ENCODE peak calls at places on chromosome 22, in eight cellular contexts. One of them, this sample, is unnamed.

GRCh38 chr22:17476838-17477237 is 86.5 kb upstream of the SLC25A18 start:
- DNase-seq in A549: no peak
- DNase-seq in tibial nerve: no peak
- DNase-seq in body of pancreas: no peak
- DNase-seq in left lung: no peak
- DNase-seq in H1: no peak
- DNase-seq in brain microvascular endothelial cell: no peak
- DNase-seq in osteoblast: no peak
- DNase-seq in this sample: no peak

GRCh38 chr22:19080853-19081252 is 41.4 kb downstream of the DGCR2 start:
- DNase-seq in A549: no peak
- DNase-seq in tibial nerve: no peak
- DNase-seq in body of pancreas: no peak
- DNase-seq in left lung: no peak
- DNase-seq in H1: no peak
- DNase-seq in brain microvascular endothelial cell: no peak
- DNase-seq in osteoblast: no peak
- DNase-seq in this sample: no peak

GRCh38 chr22:19724927-19725661 is 1.8 kb downstream of the GP1BB start:
- DNase-seq in A549: no peak
- DNase-seq in tibial nerve: no peak
- DNase-seq in body of pancreas: no peak
- DNase-seq in left lung: no peak
- DNase-seq in H1: no peak
- DNase-seq in brain microvascular endothelial cell: no peak
- DNase-seq in osteoblast: no peak
- DNase-seq in this sample: no peak

GRCh38 chr22:34950480-34950879 is 115.5 kb upstream of the ISX start:
- DNase-seq in A549: no peak
- DNase-seq in tibial nerve: no peak
- DNase-seq in body of pancreas: no peak
- DNase-seq in left lung: no peak
- DNase-seq in H1: no peak
- DNase-seq in brain microvascular endothelial cell: no peak
- DNase-seq in osteoblast: no peak
- DNase-seq in this sample: peak; percentile 51

GRCh38 chr22:41762980-41763779 is 37.3 kb upstream of the CCDC134 start:
- DNase-seq in A549: peak; percentile 48
- DNase-seq in tibial nerve: no peak
- DNase-seq in body of pancreas: no peak
- DNase-seq in left lung: no peak
- DNase-seq in H1: peak; percentile 94
- DNase-seq in brain microvascular endothelial cell: peak; percentile 9
- DNase-seq in osteoblast: no peak
- DNase-seq in this sample: peak; percentile 76

GRCh38 chr22:22507743-22508273 is 734 bp downstream of the ZNF280B start:
- DNase-seq in A549: no peak
- DNase-seq in tibial nerve: no peak
- DNase-seq in body of pancreas: no peak
- DNase-seq in left lung: no peak
- DNase-seq in H1: no peak
- DNase-seq in brain microvascular endothelial cell: no peak
- DNase-seq in osteoblast: peak; percentile 48
- DNase-seq in this sample: no peak

GRCh38 chr22:30201970-30202369 is 44.6 kb downstream of the LIF start:
- DNase-seq in A549: no peak
- DNase-seq in tibial nerve: no peak
- DNase-seq in body of pancreas: no peak
- DNase-seq in left lung: no peak
- DNase-seq in H1: no peak
- DNase-seq in brain microvascular endothelial cell: peak; percentile 82
- DNase-seq in osteoblast: peak; percentile 87
- DNase-seq in this sample: no peak

GRCh38 chr22:27224485-27225364 is 567.3 kb downstream of the MIAT start:
- DNase-seq in A549: no peak
- DNase-seq in tibial nerve: peak; percentile 39
- DNase-seq in body of pancreas: no peak
- DNase-seq in left lung: no peak
- DNase-seq in H1: no peak
- DNase-seq in brain microvascular endothelial cell: peak; percentile 90
- DNase-seq in osteoblast: peak; percentile 72
- DNase-seq in this sample: no peak

GRCh38 chr22:32994046-32994827 is 63.9 kb downstream of the SYN3 start:
- DNase-seq in A549: no peak
- DNase-seq in tibial nerve: no peak
- DNase-seq in body of pancreas: no peak
- DNase-seq in left lung: no peak
- DNase-seq in H1: peak; percentile 46
- DNase-seq in brain microvascular endothelial cell: no peak
- DNase-seq in osteoblast: no peak
- DNase-seq in this sample: peak; percentile 43

GRCh38 chr22:21450320-21450831 is 16.8 kb upstream of the TMEM191C start:
- DNase-seq in A549: no peak
- DNase-seq in tibial nerve: no peak
- DNase-seq in body of pancreas: no peak
- DNase-seq in left lung: no peak
- DNase-seq in H1: peak; percentile 59
- DNase-seq in brain microvascular endothelial cell: no peak
- DNase-seq in osteoblast: no peak
- DNase-seq in this sample: peak; percentile 82

GRCh38 chr22:39369186-39369585 is 19.4 kb downstream of the SYNGR1 start:
- DNase-seq in A549: no peak
- DNase-seq in tibial nerve: no peak
- DNase-seq in body of pancreas: no peak
- DNase-seq in left lung: no peak
- DNase-seq in H1: no peak
- DNase-seq in brain microvascular endothelial cell: no peak
- DNase-seq in osteoblast: peak; percentile 60
- DNase-seq in this sample: peak; percentile 40

GRCh38 chr22:39375646-39376045 is 23.9 kb upstream of the TAB1 start:
- DNase-seq in A549: no peak
- DNase-seq in tibial nerve: no peak
- DNase-seq in body of pancreas: no peak
- DNase-seq in left lung: no peak
- DNase-seq in H1: no peak
- DNase-seq in brain microvascular endothelial cell: no peak
- DNase-seq in osteoblast: peak; percentile 61
- DNase-seq in this sample: no peak

GRCh38 chr22:39368402-39368801 is 18.6 kb downstream of the SYNGR1 start:
- DNase-seq in A549: no peak
- DNase-seq in tibial nerve: no peak
- DNase-seq in body of pancreas: no peak
- DNase-seq in left lung: no peak
- DNase-seq in H1: no peak
- DNase-seq in brain microvascular endothelial cell: no peak
- DNase-seq in osteoblast: peak; percentile 39
- DNase-seq in this sample: peak; percentile 30

GRCh38 chr22:39374801-39375200 is 24.8 kb upstream of the TAB1 start:
- DNase-seq in A549: no peak
- DNase-seq in tibial nerve: no peak
- DNase-seq in body of pancreas: no peak
- DNase-seq in left lung: no peak
- DNase-seq in H1: no peak
- DNase-seq in brain microvascular endothelial cell: no peak
- DNase-seq in osteoblast: peak; percentile 45
- DNase-seq in this sample: no peak

GRCh38 chr22:39374191-39374590 is 24.4 kb downstream of the SYNGR1 start:
- DNase-seq in A549: no peak
- DNase-seq in tibial nerve: no peak
- DNase-seq in body of pancreas: no peak
- DNase-seq in left lung: no peak
- DNase-seq in H1: no peak
- DNase-seq in brain microvascular endothelial cell: no peak
- DNase-seq in osteoblast: no peak
- DNase-seq in this sample: peak; percentile 86
- H3K4me3 ChIP-seq in A549: no peak overlapping the region
- H3K4me3 ChIP-seq in tibial nerve: no peak overlapping the region
- H3K4me3 ChIP-seq in body of pancreas: no peak overlapping the region
- H3K4me3 ChIP-seq in left lung: no peak overlapping the region
- H3K4me3 ChIP-seq in H1: no peak overlapping the region
- H3K4me3 ChIP-seq in brain microvascular endothelial cell: no peak overlapping the region
- H3K4me3 ChIP-seq in osteoblast: no peak overlapping the region
- H3K4me3 ChIP-seq in this sample: no peak overlapping the region

DNA sequence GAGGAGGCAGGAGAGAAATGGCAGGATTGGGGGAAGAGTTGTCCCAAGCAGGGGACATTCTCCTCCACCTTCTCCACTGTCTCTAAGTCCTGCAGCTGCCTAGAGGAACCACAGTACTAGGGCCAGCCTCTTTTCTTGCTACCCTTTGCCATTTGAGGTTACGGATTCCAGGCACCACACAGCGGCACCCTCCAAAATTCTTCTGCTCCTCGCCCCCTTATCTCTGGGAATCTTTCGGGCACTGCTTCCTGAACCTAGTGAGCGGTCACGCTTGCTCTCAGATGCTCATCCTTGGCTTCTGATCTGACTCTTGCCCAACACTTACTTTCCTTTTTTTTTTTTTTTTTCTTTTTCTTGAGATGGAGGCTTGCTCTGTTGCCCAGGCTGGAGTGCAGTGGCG is 26.6 kb upstream of the XBP1 start:
- DNase-seq in A549: no peak
- DNase-seq in tibial nerve: no peak
- DNase-seq in body of pancreas: no peak
- DNase-seq in left lung: no peak
- DNase-seq in H1: no peak
- DNase-seq in brain microvascular endothelial cell: no peak
- DNase-seq in osteoblast: no peak
- DNase-seq in this sample: no peak
- H3K4me3 ChIP-seq in A549: no peak overlapping the region
- H3K4me3 ChIP-seq in tibial nerve: no peak overlapping the region
- H3K4me3 ChIP-seq in body of pancreas: no peak overlapping the region
- H3K4me3 ChIP-seq in left lung: no peak overlapping the region
- H3K4me3 ChIP-seq in H1: no peak overlapping the region
- H3K4me3 ChIP-seq in brain microvascular endothelial cell: no peak overlapping the region
- H3K4me3 ChIP-seq in osteoblast: no peak overlapping the region
- H3K4me3 ChIP-seq in this sample: no peak overlapping the region

GRCh38 chr22:39148727-39149535 is 3.5 kb downstream of the CBX7 start:
- DNase-seq in A549: no peak
- DNase-seq in tibial nerve: peak; percentile 69
- DNase-seq in body of pancreas: peak; percentile 50
- DNase-seq in left lung: no peak
- DNase-seq in H1: peak; percentile 80
- DNase-seq in brain microvascular endothelial cell: no peak
- DNase-seq in osteoblast: peak; percentile 85
- DNase-seq in this sample: peak; percentile 93

GRCh38 chr22:39146256-39147101 is 6.0 kb downstream of the CBX7 start:
- DNase-seq in A549: no peak
- DNase-seq in tibial nerve: no peak
- DNase-seq in body of pancreas: no peak
- DNase-seq in left lung: no peak
- DNase-seq in H1: no peak
- DNase-seq in brain microvascular endothelial cell: no peak
- DNase-seq in osteoblast: peak; percentile 79
- DNase-seq in this sample: no peak

GRCh38 chr22:39149915-39150847 is 2.3 kb downstream of the CBX7 start:
- DNase-seq in A549: no peak
- DNase-seq in tibial nerve: no peak
- DNase-seq in body of pancreas: no peak
- DNase-seq in left lung: no peak
- DNase-seq in H1: no peak
- DNase-seq in brain microvascular endothelial cell: no peak
- DNase-seq in osteoblast: peak; percentile 69
- DNase-seq in this sample: peak; percentile 73

GRCh38 chr22:39147335-39148023 is 5.0 kb downstream of the CBX7 start:
- DNase-seq in A549: no peak
- DNase-seq in tibial nerve: no peak
- DNase-seq in body of pancreas: no peak
- DNase-seq in left lung: no peak
- DNase-seq in H1: no peak
- DNase-seq in brain microvascular endothelial cell: no peak
- DNase-seq in osteoblast: no peak
- DNase-seq in this sample: no peak

GRCh38 chr22:39148024-39148726 is 4.3 kb downstream of the CBX7 start:
- DNase-seq in A549: no peak
- DNase-seq in tibial nerve: no peak
- DNase-seq in body of pancreas: no peak
- DNase-seq in left lung: no peak
- DNase-seq in H1: no peak
- DNase-seq in brain microvascular endothelial cell: no peak
- DNase-seq in osteoblast: peak; percentile 50
- DNase-seq in this sample: peak; percentile 40
- H3K4me3 ChIP-seq in A549: no peak overlapping the region
- H3K4me3 ChIP-seq in tibial nerve: no peak overlapping the region
- H3K4me3 ChIP-seq in body of pancreas: no peak overlapping the region
- H3K4me3 ChIP-seq in left lung: no peak overlapping the region
- H3K4me3 ChIP-seq in H1: no peak overlapping the region
- H3K4me3 ChIP-seq in brain microvascular endothelial cell: no peak overlapping the region
- H3K4me3 ChIP-seq in osteoblast: no peak overlapping the region
- H3K4me3 ChIP-seq in this sample: no peak overlapping the region

GRCh38 chr22:36435516-36436415 is 45.7 kb downstream of the TXN2 start:
- DNase-seq in A549: no peak
- DNase-seq in tibial nerve: no peak
- DNase-seq in body of pancreas: peak; percentile 77
- DNase-seq in left lung: peak; percentile 58
- DNase-seq in H1: peak; percentile 64
- DNase-seq in brain microvascular endothelial cell: no peak
- DNase-seq in osteoblast: peak; percentile 36
- DNase-seq in this sample: peak; percentile 79

GRCh38 chr22:36430863-36431262 is 43.1 kb upstream of the MYH9 start:
- DNase-seq in A549: peak; percentile 53
- DNase-seq in tibial nerve: no peak
- DNase-seq in body of pancreas: no peak
- DNase-seq in left lung: no peak
- DNase-seq in H1: no peak
- DNase-seq in brain microvascular endothelial cell: peak; percentile 48
- DNase-seq in osteoblast: peak; percentile 76
- DNase-seq in this sample: no peak

GRCh38 chr22:36431977-36432376 is 44.2 kb upstream of the MYH9 start:
- DNase-seq in A549: no peak
- DNase-seq in tibial nerve: no peak
- DNase-seq in body of pancreas: no peak
- DNase-seq in left lung: no peak
- DNase-seq in H1: no peak
- DNase-seq in brain microvascular endothelial cell: no peak
- DNase-seq in osteoblast: no peak
- DNase-seq in this sample: no peak

GRCh38 chr22:36433318-36434231 is 45.8 kb upstream of the MYH9 start:
- DNase-seq in A549: no peak
- DNase-seq in tibial nerve: no peak
- DNase-seq in body of pancreas: peak; percentile 92
- DNase-seq in left lung: peak; percentile 75
- DNase-seq in H1: no peak
- DNase-seq in brain microvascular endothelial cell: no peak
- DNase-seq in osteoblast: peak; percentile 62
- DNase-seq in this sample: peak; percentile 75

DNA sequence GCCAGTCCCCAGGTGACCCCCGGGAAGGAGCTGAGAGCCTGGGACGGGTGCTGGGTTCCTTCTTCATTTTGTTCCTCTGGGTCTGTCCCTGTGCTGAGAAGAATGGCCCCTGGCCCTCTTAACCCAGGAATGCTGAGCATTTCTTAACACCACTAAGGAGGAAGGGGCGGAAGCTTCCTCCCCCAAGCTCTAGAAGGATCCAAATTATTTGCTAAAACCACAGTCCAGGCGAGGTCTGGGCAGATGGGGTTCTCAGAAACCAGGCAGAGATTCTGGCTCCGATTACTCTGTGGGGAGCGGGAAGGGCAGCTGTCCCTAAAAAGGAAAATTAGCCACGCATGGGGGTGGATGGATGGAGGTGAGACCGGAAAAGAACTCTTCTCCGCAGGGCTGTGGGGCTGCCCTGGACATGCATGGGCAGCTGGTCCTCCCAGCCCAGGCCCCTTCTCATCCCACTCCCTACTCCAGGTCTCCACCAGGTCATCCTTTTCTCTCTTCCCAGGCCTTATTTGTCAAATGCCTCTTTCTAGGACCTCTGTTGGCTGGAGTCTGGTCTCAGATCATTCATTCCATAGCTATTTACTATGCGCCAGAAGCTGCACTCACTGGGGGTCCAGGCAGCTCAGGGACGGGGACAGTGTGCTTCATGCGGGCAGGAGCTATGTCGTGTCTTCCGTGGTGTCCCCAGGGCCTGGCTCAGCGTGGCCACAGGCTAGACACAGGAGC is 45.0 kb upstream of the MYH9 start:
- DNase-seq in A549: no peak
- DNase-seq in tibial nerve: no peak
- DNase-seq in body of pancreas: no peak
- DNase-seq in left lung: no peak
- DNase-seq in H1: no peak
- DNase-seq in brain microvascular endothelial cell: peak; percentile 35
- DNase-seq in osteoblast: peak; percentile 77
- DNase-seq in this sample: peak; percentile 64
- H3K4me3 ChIP-seq in A549: no peak overlapping the region
- H3K4me3 ChIP-seq in tibial nerve: no peak overlapping the region
- H3K4me3 ChIP-seq in body of pancreas: no peak overlapping the region
- H3K4me3 ChIP-seq in left lung: no peak overlapping the region
- H3K4me3 ChIP-seq in H1: no peak overlapping the region
- H3K4me3 ChIP-seq in brain microvascular endothelial cell: no peak overlapping the region
- H3K4me3 ChIP-seq in osteoblast: no peak overlapping the region
- H3K4me3 ChIP-seq in this sample: no peak overlapping the region